ENCODE peak calls at places on chromosomes 6 and 20, in four cellular contexts. U, Y, H and T are unnamed samples.

GRCh38 chr6:13787146-13787545 is 27.2 kb downstream of the MCUR1 start:
- DNase-seq in H (no peak), Y (no peak), U (no peak), T (no peak)

GRCh38 chr20:2871111-2871465 is 2.2 kb upstream of the PTPRA start:
- DNase-seq in H (no peak), U (no peak), Y (no peak), T (no peak)

GRCh38 chr20:53258741-53259140 is 286.6 kb downstream of the TSHZ2 start:
- DNase-seq in Y (no peak), H (no peak), U (no peak), T (no peak)

GRCh38 chr6:46098678-46099077 is 31.1 kb upstream of the ENPP4 start:
- DNase-seq in U (peak), Y (no peak), H (no peak), T (no peak)

GRCh38 chr6:5996701-5997419 is 9.9 kb downstream of the NRN1 start:
- DNase-seq in Y (no peak), H (no peak), U (no peak), T (peak)

GRCh38 chr6:56683882-56684281 is 41.2 kb upstream of the DST start:
- DNase-seq in U (no peak), Y (no peak), H (no peak), T (no peak)

GRCh38 chr6:160789263-160790027 is 87.4 kb downstream of the PLG start:
- DNase-seq in Y (no peak), H (no peak), U (no peak), T (no peak)

GRCh38 chr6:144659202-144659731 is 374.1 kb downstream of the UTRN start:
- DNase-seq in Y (no peak), U (no peak), H (no peak), T (peak)

GRCh38 chr20:58833921-58834320 is 16.8 kb downstream of the GNAS-AS1 start:
- DNase-seq in U (no peak), Y (no peak), H (no peak), T (no peak)

GRCh38 chr6:4380881-4381281 is 245.5 kb upstream of the ECI2 start:
- DNase-seq in U (no peak), Y (no peak), H (no peak), T (no peak)

GRCh38 chr6:74410630-74411029 is 714.6 kb downstream of the CD109 start:
- DNase-seq in U (no peak), Y (no peak), H (no peak), T (no peak)

GRCh38 chr6:34598725-34599124 is 42.6 kb upstream of the SPDEF start:
- DNase-seq in Y (no peak), H (no peak), U (no peak), T (no peak)

GRCh38 chr6:37788259-37788658 is 31.3 kb upstream of the ZFAND3 start:
- DNase-seq in Y (no peak), U (no peak), H (no peak), T (no peak)

GRCh38 chr6:169589699-169590257 is 112.1 kb downstream of the WDR27 start:
- DNase-seq in Y (no peak), H (no peak), U (no peak), T (no peak)

GRCh38 chr6:75602164-75602896 is 650 bp downstream of the SENP6 start:
- DNase-seq in U (peak), H (no peak), Y (peak), T (peak)